ENCODE peak calls at places on chromosomes 13 and 19, in ten cellular contexts. G is Daoy; I is amniotic stem cell; L is GM23338; M is stimulated activated CD4-positive, alpha-beta T cell treated with anti-CD3 and anti-CD28 coated beads, Interleukin-15, amount 100 ng/mL, for 24 hours; F is osteocyte; V is WTC11; T is mucosa of descending colon; B is pancreas; Y is transverse colon. C is an unnamed sample.
A peak's percentile ranks its signal among the peaks of the same experiment; 100 is the strongest.

GRCh38 chr13:70795484-70795883 is 687.2 kb upstream of the KLHL1 start:
- DNase-seq in G (no peak), I (no peak), L (no peak), M (no peak), F (no peak), V (no peak), T (no peak), B (no peak), Y (no peak), C (no peak)

GRCh38 chr19:58033741-58034475 is at the start of gene ZSCAN1:
- DNase-seq in G (peak; percentile 44), I (no peak), L (peak; percentile 98), M (peak; percentile 57), F (peak; percentile 91), V (peak; percentile 97), T (peak; percentile 72), B (peak; percentile 74), Y (peak; percentile 66), C (peak; percentile 75)

GRCh38 chr19:31533114-31533513 is 183.9 kb upstream of the TSHZ3 start:
- DNase-seq in G (peak; percentile 77), I (no peak), L (no peak), M (no peak), F (peak; percentile 17), V (no peak), T (no peak), B (no peak), Y (no peak), C (no peak)

GRCh38 chr19:6414033-6414643 is 10.5 kb downstream of the KHSRP start:
- DNase-seq in G (no peak), I (no peak), L (peak; percentile 73), M (no peak), F (no peak), V (peak; percentile 48), T (no peak), B (no peak), Y (no peak), C (no peak)

GRCh38 chr19:47711652-47712239 is 1.5 kb upstream of the EHD2 start:
- DNase-seq in G (no peak), I (no peak), L (no peak), M (no peak), F (no peak), V (no peak), T (no peak), B (no peak), Y (no peak), C (no peak)

GRCh38 chr13:33455291-33455690 is 169.7 kb upstream of the STARD13 start:
- DNase-seq in G (no peak), I (no peak), L (no peak), M (no peak), F (no peak), V (no peak), T (no peak), B (no peak), Y (no peak), C (no peak)

GRCh38 chr19:48501961-48502719 is 9.5 kb downstream of the LMTK3 start:
- DNase-seq in G (peak; percentile 76), I (no peak), L (peak; percentile 100), M (peak; percentile 81), F (no peak), V (peak; percentile 100), T (peak; percentile 89), B (peak; percentile 99), Y (peak; percentile 92), C (no peak)

GRCh38 chr13:50678464-50679162 is 164.9 kb downstream of the DLEU7 start:
- DNase-seq in G (peak; percentile 94), I (no peak), L (no peak), M (no peak), F (no peak), V (no peak), T (no peak), B (no peak), Y (no peak), C (peak; percentile 9)

GRCh38 chr13:37442996-37443395 is 155.6 kb downstream of the POSTN start:
- DNase-seq in G (no peak), I (no peak), L (no peak), M (no peak), F (no peak), V (no peak), T (no peak), B (no peak), Y (no peak), C (no peak)

GRCh38 chr13:76884167-76884566 is 2.0 kb downstream of the KCTD12 start:
- DNase-seq in G (peak; percentile 33), I (no peak), L (peak; percentile 77), M (peak; percentile 29), F (no peak), V (peak; percentile 59), T (peak; percentile 68), B (no peak), Y (peak; percentile 17), C (no peak)

GRCh38 chr19:4550018-4550417 is 9.5 kb downstream of the SEMA6B start:
- DNase-seq in G (no peak), I (no peak), L (no peak), M (no peak), F (no peak), V (no peak), T (no peak), B (no peak), Y (no peak), C (no peak)

GRCh38 chr13:76667551-76667950 is 218.7 kb downstream of the KCTD12 start:
- DNase-seq in G (no peak), I (peak; percentile 39), L (no peak), M (no peak), F (no peak), V (no peak), T (no peak), B (no peak), Y (no peak), C (peak; percentile 0)

GRCh38 chr19:2338055-2338615 is 9.7 kb downstream of the SPPL2B start:
- DNase-seq in G (no peak), I (no peak), L (no peak), M (no peak), F (no peak), V (no peak), T (peak; percentile 38), B (no peak), Y (no peak), C (no peak)

GRCh38 chr13:25687622-25688225 is 315.9 kb downstream of the ATP8A2 start:
- DNase-seq in G (peak; percentile 12), I (no peak), L (no peak), M (no peak), F (peak; percentile 66), V (no peak), T (no peak), B (no peak), Y (peak; percentile 17), C (no peak)

GRCh38 chr13:75675421-75675820 is 39.3 kb downstream of the LMO7 start:
- DNase-seq in G (no peak), I (no peak), L (no peak), M (no peak), F (no peak), V (no peak), T (no peak), B (no peak), Y (no peak), C (no peak)

GRCh38 chr19:54137913-54138776 is 583 bp downstream of the CNOT3 start:
- DNase-seq in G (no peak), I (no peak), L (peak; percentile 47), M (peak; percentile 51), F (no peak), V (no peak), T (peak; percentile 73), B (no peak), Y (peak; percentile 43), C (no peak)

GRCh38 chr13:96090240-96091101 is 564 bp downstream of the HS6ST3 start:
- DNase-seq in G (peak; percentile 32), I (no peak), L (peak; percentile 68), M (peak; percentile 12), F (no peak), V (peak; percentile 50), T (no peak), B (peak; percentile 16), Y (no peak), C (no peak)

GRCh38 chr19:8081569-8082550 is 29.3 kb downstream of the CCL25 start:
- DNase-seq in G (no peak), I (no peak), L (peak; percentile 49), M (no peak), F (no peak), V (no peak), T (no peak), B (no peak), Y (no peak), C (no peak)

GRCh38 chr19:37951816-37952210 is 44.8 kb downstream of the SIPA1L3 start:
- DNase-seq in G (no peak), I (no peak), L (no peak), M (no peak), F (no peak), V (no peak), T (no peak), B (no peak), Y (no peak), C (no peak)

GRCh38 chr13:101258071-101258470 is 158.2 kb downstream of the NALCN start:
- DNase-seq in G (peak; percentile 88), I (peak; percentile 66), L (peak; percentile 22), M (peak; percentile 73), F (no peak), V (peak; percentile 21), T (no peak), B (no peak), Y (no peak), C (peak; percentile 21)

GRCh38 chr19:48540110-48540509 is 11.9 kb upstream of the SULT2B1 start:
- DNase-seq in G (no peak), I (no peak), L (no peak), M (no peak), F (no peak), V (no peak), T (no peak), B (no peak), Y (no peak), C (no peak)

GRCh38 chr13:94205896-94206295 is 273.6 kb downstream of the DCT start:
- DNase-seq in G (no peak), I (no peak), L (no peak), M (no peak), F (no peak), V (no peak), T (no peak), B (no peak), Y (no peak), C (no peak)

GRCh38 chr19:46076031-46076880 is 35.5 kb upstream of the IGFL4 start:
- DNase-seq in G (no peak), I (no peak), L (peak; percentile 13), M (no peak), F (no peak), V (no peak), T (no peak), B (no peak), Y (no peak), C (no peak)

GRCh38 chr13:46146898-46147297 is 35.1 kb downstream of the LCP1 start:
- DNase-seq in G (no peak), I (no peak), L (peak; percentile 67), M (no peak), F (no peak), V (peak; percentile 35), T (no peak), B (no peak), Y (no peak), C (no peak)

GRCh38 chr13:21825186-21825585 is 154.3 kb downstream of the FGF9 start:
- DNase-seq in G (peak; percentile 45), I (no peak), L (no peak), M (no peak), F (no peak), V (no peak), T (no peak), B (no peak), Y (no peak), C (no peak)

GRCh38 chr13:29713841-29714240 is 118.4 kb upstream of the SLC7A1 start:
- DNase-seq in G (no peak), I (no peak), L (peak; percentile 57), M (peak; percentile 22), F (no peak), V (no peak), T (no peak), B (no peak), Y (no peak), C (no peak)

GRCh38 chr19:13841339-13842293 is 35.3 kb upstream of the NANOS3 start:
- DNase-seq in G (peak; percentile 70), I (no peak), L (no peak), M (peak; percentile 57), F (no peak), V (no peak), T (peak; percentile 90), B (peak; percentile 55), Y (peak; percentile 84), C (no peak)

GRCh38 chr13:53311561-53311960 is 282.9 kb downstream of the OLFM4 start:
- DNase-seq in G (no peak), I (no peak), L (peak; percentile 54), M (no peak), F (no peak), V (no peak), T (no peak), B (no peak), Y (no peak), C (no peak)